ENCODE peak calls at places on chromosome X, in six cellular contexts. W is GM12878, Q is A549, R is HepG2, S is K562, B is upper lobe of left lung. Z is an unnamed sample.
A peak's percentile ranks its signal among the peaks of the same experiment; 100 is the strongest.

GRCh38 chrX:1261285-1261684 is 7.3 kb upstream of the CSF2RA start:
- ATAC-seq in W (no peak), S (no peak), Q (no peak), R (no peak), B (no peak), Z (no peak)

GRCh38 chrX:17674611-17675010 is 62.7 kb upstream of the SCML1 start:
- ATAC-seq in B (no peak), S (no peak), R (no peak), Q (no peak), W (no peak), Z (no peak)

GRCh38 chrX:45719751-45720501 is 519.2 kb upstream of the DIPK2B start:
- ATAC-seq in S (no peak), B (no peak), Q (no peak), R (no peak), W (no peak), Z (no peak)

GRCh38 chrX:19889582-19890342 is 2.4 kb upstream of the SH3KBP1 start:
- ATAC-seq in B (no peak), R (peak; percentile 55), S (peak; percentile 75), W (peak; percentile 72), Q (peak; percentile 46), Z (no peak)

GRCh38 chrX:150460781-150461180 is 97.7 kb downstream of the MAMLD1 start:
- ATAC-seq in B (peak; percentile 12), S (no peak), W (no peak), R (no peak), Q (no peak), Z (no peak)

GRCh38 chrX:124010157-124010556 is 48.7 kb downstream of the STAG2 start:
- ATAC-seq in S (no peak), B (no peak), Q (no peak), W (peak; percentile 77), R (no peak), Z (no peak)

GRCh38 chrX:27336466-27337091 is 126.6 kb downstream of the PPP4R3C start:
- ATAC-seq in B (no peak), W (peak; percentile 73), R (no peak), S (no peak), Q (no peak), Z (no peak)

GRCh38 chrX:96994088-96994487 is 110.4 kb downstream of the RPA4 start:
- ATAC-seq in S (no peak), W (peak; percentile 38), Q (no peak), B (no peak), R (no peak), Z (no peak)

GRCh38 chrX:22634751-22635150 is 362.0 kb downstream of the CBLL2 start:
- ATAC-seq in S (no peak), R (no peak), Q (no peak), W (no peak), B (no peak), Z (no peak)

GRCh38 chrX:23819385-23820234 is 36.6 kb downstream of the SAT1 start:
- ATAC-seq in S (no peak), B (no peak), W (no peak), R (no peak), Q (no peak), Z (no peak)

GRCh38 chrX:153848325-153848724 is 18.0 kb upstream of the PDZD4 start:
- ATAC-seq in R (no peak), B (no peak), S (no peak), Q (no peak), W (no peak), Z (no peak)

GRCh38 chrX:47233333-47234113 is 714 bp downstream of the USP11 start:
- ATAC-seq in W (peak; percentile 88), Q (peak; percentile 94), B (peak; percentile 96), R (peak; percentile 87), S (peak; percentile 90), Z (peak; percentile 96)
- TF ChIP-seq EP300 in W (no peak), Q (no peak), B (peak; percentile 54), R (peak; percentile 7), S (no peak), Z (no peak)

GRCh38 chrX:13485167-13485566 is 84.2 kb upstream of the EGFL6 start:
- ATAC-seq in S (no peak), W (no peak), Q (no peak), B (no peak), R (no peak), Z (no peak)

GRCh38 chrX:13482764-13483552 is 86.4 kb upstream of the EGFL6 start:
- ATAC-seq in W (no peak), S (no peak), R (no peak), B (no peak), Q (no peak), Z (no peak)

GRCh38 chrX:13479452-13479813 is 90.0 kb upstream of the EGFL6 start:
- ATAC-seq in W (no peak), S (no peak), B (no peak), Q (no peak), R (no peak), Z (no peak)

GRCh38 chrX:13487731-13488505 is 81.5 kb upstream of the EGFL6 start:
- ATAC-seq in Q (peak; percentile 93), W (peak; percentile 86), R (peak; percentile 75), S (peak; percentile 90), B (peak; percentile 83), Z (peak; percentile 75)

DNA sequence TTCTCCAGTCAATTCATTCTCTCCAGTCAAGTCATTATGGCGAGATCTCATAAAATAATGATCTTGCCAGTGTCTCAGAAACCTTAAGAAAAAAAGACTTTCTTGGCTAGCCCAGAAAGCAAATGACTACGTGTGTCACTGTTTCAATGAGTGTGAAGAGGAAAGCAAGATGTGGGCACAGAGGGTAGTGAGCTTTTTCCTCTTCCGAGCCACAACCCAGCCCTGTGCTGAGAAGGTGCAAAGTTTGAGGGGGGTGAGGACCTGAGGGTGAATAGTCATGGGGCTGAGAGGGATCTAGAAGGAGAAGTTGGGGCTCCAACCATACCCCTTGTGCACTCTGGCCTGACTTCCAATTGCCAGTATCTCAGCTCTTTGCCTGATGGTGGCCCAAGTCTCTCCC is 85.6 kb upstream of the EGFL6 start:
- ATAC-seq in W (no peak), S (no peak), B (no peak), Q (no peak), R (no peak), Z (no peak)
- TF ChIP-seq EP300 in W (no peak), S (no peak), B (no peak), Q (no peak), R (no peak), Z (no peak)

GRCh38 chrX:136055651-136056221 is 70.5 kb downstream of the SLC9A6 start:
- ATAC-seq in Q (no peak), W (no peak), R (no peak), B (no peak), S (no peak), Z (peak; percentile 94)
- TF ChIP-seq EP300 in Q (no peak), W (no peak), R (no peak), B (no peak), S (no peak), Z (peak; percentile 84)

GRCh38 chrX:39729834-39730670 is 367.7 kb downstream of the BCOR start:
- ATAC-seq in R (no peak), Q (no peak), S (peak; percentile 76), W (no peak), B (no peak), Z (no peak)

GRCh38 chrX:39731735-39732134 is 366.0 kb downstream of the BCOR start:
- ATAC-seq in R (no peak), W (no peak), B (no peak), Q (no peak), S (no peak), Z (no peak)

GRCh38 chrX:39728852-39729587 is 368.7 kb downstream of the BCOR start:
- ATAC-seq in S (no peak), W (no peak), B (no peak), Q (no peak), R (no peak), Z (no peak)

GRCh38 chrX:39731390-39731680 is 366.4 kb downstream of the BCOR start:
- ATAC-seq in R (no peak), Q (peak; percentile 10), W (no peak), S (no peak), B (no peak), Z (no peak)

GRCh38 chrX:39730671-39731389 is 366.9 kb downstream of the BCOR start:
- ATAC-seq in B (no peak), S (peak; percentile 95), W (peak; percentile 91), Q (peak; percentile 93), R (peak; percentile 76), Z (peak; percentile 88)
- TF ChIP-seq EP300 in B (no peak), S (no peak), W (no peak), Q (no peak), R (no peak), Z (no peak)

Z was measured in gastroesophageal sphincter.